ENCODE peak calls at places on chromosome 18, in six cellular contexts. E, C, N, I, O and X are unnamed samples.

GRCh38 chr18:63146185-63146584 is 173.4 kb downstream of the BCL2 start:
- DNase-seq in E (no peak), O (no peak), I (no peak), N (no peak), C (no peak), X (no peak)

GRCh38 chr18:25896178-25896780 is 194.1 kb downstream of the SS18 start:
- DNase-seq in O (no peak), I (peak), E (peak), C (peak), N (no peak), X (peak)

GRCh38 chr18:48872234-48873145 is 78.3 kb downstream of the SMAD7 start:
- DNase-seq in E (no peak), O (no peak), C (peak), I (no peak), N (no peak), X (peak)

GRCh38 chr18:67232406-67232805 is 284.1 kb downstream of the DSEL start:
- DNase-seq in C (peak), E (peak), O (no peak), N (no peak), I (no peak), X (peak)

GRCh38 chr18:37176307-37176934 is 347.5 kb downstream of the KIAA1328 start:
- DNase-seq in E (no peak), C (peak), O (no peak), I (no peak), N (no peak), X (peak)

GRCh38 chr18:48939368-48940097 is 11.2 kb downstream of the SMAD7 start:
- DNase-seq in I (peak), C (no peak), N (no peak), O (no peak), E (peak), X (no peak)

GRCh38 chr18:28576941-28577340 is 400.0 kb upstream of the CDH2 start:
- DNase-seq in E (peak), C (peak), N (no peak), I (no peak), O (no peak), X (no peak)

GRCh38 chr18:29248856-29249255 is 1071.9 kb upstream of the CDH2 start:
- DNase-seq in E (no peak), O (no peak), C (no peak), I (peak), N (no peak), X (no peak)

GRCh38 chr18:3217930-3218647 is 1.7 kb downstream of the MYOM1 start:
- DNase-seq in C (peak), N (no peak), O (no peak), I (no peak), E (peak), X (peak)

GRCh38 chr18:69261436-69261835 is 139.3 kb upstream of the DOK6 start:
- DNase-seq in C (no peak), I (peak), O (no peak), E (no peak), N (no peak), X (no peak)

GRCh38 chr18:74283255-74283554 is 8.6 kb downstream of the CYB5A start:
- DNase-seq in C (peak), I (no peak), E (no peak), O (no peak), N (no peak), X (no peak)

GRCh38 chr18:60446821-60447220 is 74.2 kb upstream of the MC4R start:
- DNase-seq in E (no peak), N (no peak), I (peak), C (no peak), O (no peak), X (peak)

GRCh38 chr18:57352761-57353136 is 392 bp downstream of the ST8SIA3 start:
- DNase-seq in N (no peak), O (no peak), I (peak), E (no peak), C (no peak), X (no peak)

GRCh38 chr18:53070706-53071105 is 730.7 kb downstream of the DCC start:
- DNase-seq in C (no peak), O (no peak), I (no peak), E (no peak), N (no peak), X (no peak)

GRCh38 chr18:22337311-22337710 is 80.4 kb downstream of the CTAGE1 start:
- DNase-seq in C (no peak), E (peak), O (no peak), N (no peak), I (no peak), X (peak)

GRCh38 chr18:57539702-57540101 is 46.8 kb downstream of the FECH start:
- DNase-seq in I (no peak), E (no peak), C (no peak), N (no peak), O (no peak), X (no peak)

GRCh38 chr18:3062798-3063563 is 50.0 kb upstream of the LPIN2 start:
- DNase-seq in N (peak), O (peak), E (peak), C (peak), I (peak), X (peak)

GRCh38 chr18:48408727-48409590 is at the start of gene ZBTB7C:
- DNase-seq in E (no peak), C (no peak), O (peak), I (peak), N (no peak), X (peak)

GRCh38 chr18:4960578-4960977 is 236.5 kb downstream of the AKAIN1 start:
- DNase-seq in C (no peak), N (no peak), E (no peak), O (no peak), I (no peak), X (no peak)

GRCh38 chr18:1103567-1103966 is 198.9 kb downstream of the ADCYAP1 start:
- DNase-seq in C (peak), O (no peak), E (no peak), I (no peak), N (no peak), X (no peak)

GRCh38 chr18:3594760-3595241 is 144.8 kb downstream of the TGIF1 start:
- DNase-seq in E (peak), N (peak), I (peak), C (peak), O (no peak), X (peak)

GRCh38 chr18:75360206-75360605 is 67.3 kb downstream of the SMIM21 start:
- DNase-seq in O (no peak), N (no peak), C (no peak), I (no peak), E (no peak), X (peak)

GRCh38 chr18:58091099-58091611 is 47.1 kb downstream of the NEDD4L start:
- DNase-seq in I (no peak), C (peak), N (no peak), E (no peak), O (no peak), X (no peak)

GRCh38 chr18:61755553-61755952 is 137.3 kb downstream of the RNF152 start:
- DNase-seq in N (no peak), E (no peak), I (no peak), O (no peak), C (no peak), X (peak)

GRCh38 chr18:62621546-62621945 is 93.8 kb upstream of the PHLPP1 start:
- DNase-seq in C (no peak), I (no peak), E (no peak), O (peak), N (no peak), X (peak)

GRCh38 chr18:13626544-13626908 is 99.8 kb downstream of the FAM210A start:
- DNase-seq in I (no peak), O (no peak), C (no peak), E (no peak), N (no peak), X (no peak)

GRCh38 chr18:61669320-61669719 is 223.5 kb downstream of the RNF152 start:
- DNase-seq in E (peak), N (no peak), I (no peak), C (no peak), O (no peak), X (peak)

GRCh38 chr18:58180172-58180571 is 136.1 kb downstream of the NEDD4L start:
- DNase-seq in I (no peak), N (no peak), O (no peak), C (no peak), E (no peak), X (no peak)

DNA sequence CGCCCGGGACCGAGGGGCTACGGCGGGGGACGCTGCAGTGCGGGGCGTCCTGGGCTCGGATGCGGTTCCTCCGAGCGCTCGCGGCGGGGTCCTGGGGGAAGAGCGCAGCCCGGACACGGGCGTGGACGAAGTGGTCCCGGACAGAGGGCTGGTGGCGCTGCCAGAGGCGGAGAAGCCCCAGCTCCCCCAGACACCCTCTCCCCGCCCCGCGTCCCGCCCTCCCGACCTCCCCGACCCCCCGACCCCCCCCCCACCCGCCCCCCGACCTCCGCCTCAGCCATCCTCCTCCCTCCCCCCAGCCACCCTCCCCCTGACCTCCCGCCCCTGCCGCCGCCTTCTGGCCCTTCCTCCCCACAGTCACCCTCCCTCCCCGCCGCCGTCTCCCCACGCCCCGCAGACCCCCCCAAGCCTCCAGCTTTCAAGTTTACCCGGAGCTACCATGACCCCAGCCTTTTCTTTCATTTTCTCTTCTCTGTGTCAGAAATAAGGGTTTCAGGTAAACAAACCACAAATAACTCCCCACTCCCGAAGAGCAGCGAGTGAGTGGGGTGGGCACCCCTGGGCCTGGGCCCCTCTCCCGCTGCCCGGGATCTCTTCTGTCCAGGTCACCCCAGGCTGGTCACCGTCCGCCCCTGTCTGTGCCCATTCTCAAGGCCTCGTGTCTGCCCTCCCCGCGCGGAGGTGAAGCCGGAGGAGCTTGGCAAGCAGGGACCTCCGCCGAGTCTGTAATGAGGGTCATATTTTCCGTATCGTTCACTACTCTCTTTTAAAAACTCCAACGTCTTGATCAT is 5.1 kb downstream of the NFATC1 start:
- DNase-seq in E (no peak), I (peak), O (peak), C (no peak), N (peak), X (no peak)
- H3K4me3 ChIP-seq in E (peak), I (peak), O (peak), C (peak), N (peak), X (peak)

GRCh38 chr18:9707381-9708056 is 582 bp upstream of the RAB31 start:
- DNase-seq in C (no peak), E (peak), I (no peak), N (no peak), O (no peak), X (peak)
- H3K4me3 ChIP-seq in C (no peak), E (peak), I (peak), N (no peak), O (peak), X (peak)

GRCh38 chr18:79497638-79498081 is 101.9 kb downstream of the NFATC1 start:
- DNase-seq in E (peak), C (no peak), I (no peak), N (no peak), O (no peak), X (peak)
- H3K4me3 ChIP-seq in E (no peak), C (no peak), I (no peak), N (no peak), O (no peak), X (no peak)

GRCh38 chr18:78892721-78893120 is 86.9 kb upstream of the SALL3 start:
- DNase-seq in I (no peak), N (no peak), O (no peak), E (no peak), C (no peak), X (no peak)
- H3K4me3 ChIP-seq in I (no peak), N (no peak), O (no peak), E (no peak), C (no peak), X (no peak)

DNA sequence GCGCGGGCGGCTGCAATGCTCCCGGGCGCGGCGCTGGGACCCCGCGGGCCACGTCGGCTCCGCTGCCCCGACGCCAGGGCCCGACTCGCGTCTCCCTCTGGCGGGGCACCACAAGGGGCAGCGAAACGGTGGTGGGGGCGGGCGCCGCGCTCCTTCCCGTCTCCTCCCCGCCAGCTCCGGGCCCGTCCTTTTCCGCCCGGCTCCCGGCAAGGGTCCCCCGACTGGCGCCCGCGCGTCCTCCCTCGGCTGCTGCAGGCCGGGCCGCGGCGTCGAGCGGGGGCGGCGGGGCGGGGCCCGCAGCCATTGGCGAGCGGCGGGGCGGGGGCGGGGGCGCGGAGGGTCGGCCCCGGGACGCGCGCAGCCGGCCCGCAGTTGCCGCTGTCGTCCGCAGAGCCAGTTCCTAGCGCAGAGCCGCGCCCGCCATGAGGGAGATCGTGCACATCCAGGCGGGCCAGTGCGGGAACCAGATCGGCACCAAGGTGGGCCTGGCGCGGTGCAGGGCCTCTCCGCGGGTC is at the start of gene TUBB6:
- DNase-seq in O (peak), E (peak), C (no peak), I (peak), N (no peak), X (peak)
- H3K4me3 ChIP-seq in O (peak), E (peak), C (peak), I (peak), N (peak), X (peak)

GRCh38 chr18:55306338-55306737 is 281.7 kb downstream of the TCF4 start:
- DNase-seq in I (no peak), O (no peak), C (no peak), N (no peak), E (no peak), X (no peak)
- H3K4me3 ChIP-seq in I (no peak), O (no peak), C (no peak), N (no peak), E (no peak), X (no peak)

DNA sequence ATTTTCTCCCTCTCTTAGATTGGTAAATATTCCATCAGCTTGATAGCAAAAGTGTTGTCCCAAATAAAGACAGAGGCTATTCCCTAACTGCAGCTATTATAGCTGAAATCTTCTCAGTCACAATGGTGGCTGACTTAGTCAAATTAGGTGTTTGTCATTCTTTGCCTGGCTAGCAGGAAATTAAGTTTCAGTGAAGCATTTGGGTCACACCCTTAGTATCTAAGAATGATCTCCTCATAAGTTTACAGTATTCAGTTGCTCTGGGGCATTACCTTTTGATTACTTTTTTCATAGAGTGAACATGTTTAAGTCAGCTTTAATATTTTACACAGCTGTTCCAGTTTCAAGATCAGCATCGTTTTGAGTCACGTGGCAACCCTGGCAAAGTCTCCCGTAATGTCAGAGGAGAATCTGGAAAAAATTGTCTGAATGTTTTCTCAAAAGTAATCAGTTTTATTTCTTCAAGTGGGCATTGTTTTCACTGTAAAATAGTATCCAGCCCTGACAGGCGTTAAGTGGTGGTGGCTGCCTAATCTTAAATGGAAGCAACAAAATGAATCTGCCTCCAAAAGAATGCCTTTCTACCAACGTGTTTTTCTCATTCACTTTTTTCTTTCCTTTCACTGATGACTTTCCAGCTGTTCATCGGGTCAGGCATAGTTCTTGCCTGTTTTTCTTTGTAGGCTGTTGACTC is 319.5 kb upstream of the TCF4 start:
- DNase-seq in N (no peak), C (peak), O (no peak), I (no peak), E (peak), X (peak)
- H3K4me3 ChIP-seq in N (no peak), C (no peak), O (no peak), I (no peak), E (no peak), X (no peak)

GRCh38 chr18:23618862-23619387 is 32.6 kb upstream of the NPC1 start:
- DNase-seq in O (no peak), N (no peak), I (peak), E (no peak), C (no peak), X (no peak)
- H3K4me3 ChIP-seq in O (peak), N (peak), I (peak), E (peak), C (no peak), X (peak)

GRCh38 chr18:34225218-34225553 is 473 bp upstream of the NOL4 start:
- DNase-seq in E (no peak), C (no peak), I (no peak), N (no peak), O (no peak), X (no peak)
- H3K4me3 ChIP-seq in E (no peak), C (no peak), I (peak), N (no peak), O (peak), X (no peak)

GRCh38 chr18:35267809-35268208 is 22.2 kb downstream of the ZSCAN30 start:
- DNase-seq in E (no peak), I (no peak), C (no peak), O (peak), N (peak), X (no peak)
- H3K4me3 ChIP-seq in E (peak), I (no peak), C (no peak), O (peak), N (peak), X (peak)